ENCODE peak calls at places on chromosomes 11 and 22, in five cellular contexts. A is astrocyte of the spinal cord, C is IMR-90, H is Calu3, N is stomach. L is an unnamed sample.

GRCh38 chr11:70169632-70170031 is 33.5 kb upstream of the FADD start:
- DNase-seq in N (peak), A (no peak), C (no peak), H (no peak), L (no peak)

GRCh38 chr22:43731986-43732385 is 80.1 kb downstream of the EFCAB6 start:
- DNase-seq in H (no peak), C (no peak), A (no peak), N (no peak), L (peak)

GRCh38 chr11:44728491-44728910 is 1.7 kb downstream of the TSPAN18 start:
- DNase-seq in H (no peak), A (no peak), C (no peak), N (no peak), L (no peak)

GRCh38 chr11:88597387-88597786 is 259.9 kb upstream of the CTSC start:
- DNase-seq in A (no peak), H (no peak), C (no peak), N (no peak), L (no peak)

GRCh38 chr22:50169774-50170341 is 673 bp upstream of the PANX2 start:
- DNase-seq in A (no peak), C (no peak), H (no peak), N (peak), L (no peak)

GRCh38 chr11:128409476-128409875 is 177.9 kb downstream of the ETS1 start:
- DNase-seq in C (peak), A (peak), H (no peak), N (no peak), L (peak)

GRCh38 chr11:44590769-44591168 is 25.3 kb downstream of the CD82 start:
- DNase-seq in A (no peak), N (no peak), H (no peak), C (no peak), L (no peak)

GRCh38 chr11:2738551-2739431 is 39.0 kb upstream of the KCNQ1OT1 start:
- DNase-seq in A (no peak), N (no peak), H (no peak), C (no peak), L (no peak)

GRCh38 chr11:74949748-74950127 is 672 bp downstream of the SPCS2 start:
- DNase-seq in A (peak), H (no peak), C (peak), N (no peak), L (peak)

GRCh38 chr11:67301313-67301921 is 1.9 kb upstream of the SSH3 start:
- DNase-seq in N (no peak), H (no peak), A (no peak), C (no peak), L (no peak)

GRCh38 chr11:64605656-64606585 is 14.9 kb downstream of the SLC22A12 start:
- DNase-seq in C (no peak), A (no peak), H (no peak), N (no peak), L (no peak)

GRCh38 chr22:19767427-19768380 is 7.1 kb downstream of the TBX1 start:
- DNase-seq in H (no peak), A (no peak), N (no peak), C (no peak), L (no peak)

GRCh38 chr11:68373189-68373809 is 60.9 kb downstream of the LRP5 start:
- DNase-seq in H (no peak), A (peak), N (no peak), C (peak), L (peak)

GRCh38 chr22:35678836-35679235 is 30.6 kb downstream of the APOL6 start:
- DNase-seq in C (no peak), A (no peak), N (no peak), H (no peak), L (no peak)

GRCh38 chr11:10807629-10808552 is 835 bp downstream of the EIF4G2 start:
- DNase-seq in H (peak), N (peak), A (peak), C (peak), L (peak)

GRCh38 chr11:26715133-26715532 is 6.7 kb downstream of the SLC5A12 start:
- DNase-seq in N (no peak), H (no peak), C (no peak), A (no peak), L (no peak)

GRCh38 chr11:28107331-28107725 is 628 bp downstream of the KIF18A start:
- DNase-seq in A (no peak), N (no peak), H (no peak), C (peak), L (peak)

GRCh38 chr22:30186535-30186934 is 60.0 kb downstream of the LIF start:
- DNase-seq in A (no peak), N (no peak), C (no peak), H (no peak), L (no peak)

GRCh38 chr11:45576461-45577215 is 88.8 kb downstream of the CHST1 start:
- DNase-seq in H (no peak), A (no peak), N (no peak), C (no peak), L (no peak)

GRCh38 chr22:46560696-46561295 is 23.4 kb upstream of the CELSR1 start:
- DNase-seq in N (no peak), H (no peak), A (no peak), C (no peak), L (no peak)

GRCh38 chr11:43393765-43394355 is 35.1 kb downstream of the TTC17 start:
- DNase-seq in H (no peak), N (peak), A (no peak), C (peak), L (peak)

GRCh38 chr22:44894782-44895181 is 115.0 kb downstream of the PHF21B start:
- DNase-seq in N (no peak), H (no peak), C (no peak), A (no peak), L (no peak)

GRCh38 chr11:119062779-119063178 is 4.8 kb upstream of the VPS11 start:
- DNase-seq in N (peak), H (no peak), C (peak), A (peak), L (peak)

GRCh38 chr11:80593981-80594380 is 1153.2 kb upstream of the TENM4 start:
- DNase-seq in C (peak), A (peak), H (peak), N (no peak), L (peak)

DNA sequence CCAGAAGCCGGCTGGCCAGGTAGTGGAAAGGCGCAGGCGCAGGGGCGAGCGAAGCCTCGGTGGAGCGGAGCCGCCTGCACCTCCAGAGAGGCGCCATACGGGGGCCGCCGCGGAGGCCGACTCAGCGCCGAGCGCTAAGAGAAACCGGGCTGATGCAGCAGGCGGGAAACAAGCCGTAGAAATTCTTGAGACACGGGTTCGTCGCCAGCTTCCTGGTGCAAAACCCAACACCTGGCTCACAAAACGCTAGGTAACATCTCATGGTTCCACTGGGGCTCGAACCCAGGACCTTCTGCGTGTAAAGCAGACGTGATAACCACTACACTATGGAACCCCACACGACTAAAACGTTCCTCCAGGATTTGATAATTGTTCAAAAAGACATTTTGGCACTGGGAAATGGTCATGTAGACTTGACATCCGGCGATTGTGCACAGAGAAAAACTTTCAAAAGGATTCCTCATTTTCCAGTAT is 39.1 kb downstream of the OR4D9 start:
- DNase-seq in H (peak), A (peak), C (peak), N (peak), L (peak)
- TF ChIP-seq CTCF in H (peak), A (peak), C (peak), N (peak), L (peak)

GRCh38 chr11:103671143-103671651 is 365.2 kb upstream of the DDI1 start:
- DNase-seq in H (no peak), N (no peak), C (no peak), A (no peak), L (no peak)
- TF ChIP-seq CTCF in H (no peak), N (no peak), C (no peak), A (peak), L (peak)

DNA sequence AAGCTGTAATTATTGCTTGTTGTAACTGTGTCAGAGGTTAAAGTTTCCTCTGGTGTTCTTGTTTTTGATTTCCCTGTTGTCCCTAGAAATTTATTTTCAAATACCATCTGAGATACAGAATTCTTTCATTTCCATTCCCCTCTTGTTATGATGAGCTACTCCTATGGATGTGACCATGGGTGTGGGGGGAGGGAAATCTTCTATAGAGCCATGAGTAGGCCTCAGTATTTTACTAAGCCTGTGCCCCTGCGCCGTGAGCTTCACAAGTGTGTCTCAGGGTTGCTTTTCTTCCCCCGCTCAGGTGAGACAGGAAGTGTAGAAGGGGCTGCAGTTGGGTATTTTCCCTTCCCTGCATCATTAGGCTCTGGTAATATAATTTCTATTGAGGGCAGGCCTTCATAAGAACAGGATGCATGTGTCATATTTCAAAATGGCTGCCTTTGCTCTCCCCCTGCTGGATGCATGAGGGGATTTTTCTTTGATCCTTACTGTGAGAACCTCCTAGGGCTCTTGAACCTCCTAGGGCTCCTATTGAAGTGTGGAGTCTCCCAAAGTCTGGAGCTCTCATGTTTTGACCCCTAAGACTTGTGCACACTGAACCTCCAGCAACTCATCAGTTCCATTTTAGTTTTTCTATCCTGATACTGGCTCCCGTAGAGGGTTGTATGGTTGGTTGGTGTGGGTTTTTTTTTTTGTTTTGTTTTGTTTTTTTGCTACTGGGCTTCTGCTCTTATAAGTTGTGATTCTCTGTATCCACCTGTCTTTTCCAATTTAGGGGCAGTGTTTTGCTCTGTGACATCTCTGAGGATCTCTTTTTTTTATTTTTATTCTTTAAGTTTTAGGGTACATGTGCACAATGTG is 658.2 kb downstream of the NTM start:
- DNase-seq in N (peak), H (peak), C (peak), A (peak), L (peak)
- TF ChIP-seq CTCF in N (peak), H (no peak), C (peak), A (peak), L (peak)

GRCh38 chr11:104339383-104339831 is 175.5 kb upstream of the PDGFD start:
- DNase-seq in A (no peak), N (no peak), H (no peak), C (no peak), L (no peak)

GRCh38 chr11:104338186-104338585 is 174.2 kb upstream of the PDGFD start:
- DNase-seq in H (no peak), A (peak), N (no peak), C (peak), L (peak)

DNA sequence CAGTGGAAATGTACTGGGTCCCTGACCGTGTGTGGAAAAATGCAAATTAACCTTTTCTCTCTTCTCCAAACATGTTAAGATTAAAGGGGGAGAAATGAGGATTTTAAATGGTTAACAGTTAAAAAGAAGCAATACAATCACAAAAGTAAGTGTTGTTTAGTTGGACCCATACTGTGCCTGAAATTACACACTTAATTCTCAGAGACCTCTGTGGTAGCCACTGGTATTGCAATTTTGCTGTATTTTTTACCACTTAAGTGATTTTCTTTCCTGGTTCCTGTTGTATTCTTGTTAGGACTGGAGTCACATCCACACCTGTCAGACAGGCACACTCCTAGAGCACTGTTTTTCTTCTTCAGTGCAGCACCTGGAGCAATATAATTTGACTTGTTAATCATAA is 179.6 kb upstream of the PDGFD start:
- DNase-seq in C (peak), H (peak), N (no peak), A (no peak), L (no peak)
- TF ChIP-seq CTCF in C (peak), H (no peak), N (peak), A (peak), L (peak)

GRCh38 chr22:22462813-22463567 is 45.6 kb downstream of the ZNF280B start:
- DNase-seq in C (no peak), N (no peak), A (no peak), H (no peak), L (no peak)
- TF ChIP-seq CTCF in C (peak), N (no peak), A (peak), H (no peak), L (peak)

DNA sequence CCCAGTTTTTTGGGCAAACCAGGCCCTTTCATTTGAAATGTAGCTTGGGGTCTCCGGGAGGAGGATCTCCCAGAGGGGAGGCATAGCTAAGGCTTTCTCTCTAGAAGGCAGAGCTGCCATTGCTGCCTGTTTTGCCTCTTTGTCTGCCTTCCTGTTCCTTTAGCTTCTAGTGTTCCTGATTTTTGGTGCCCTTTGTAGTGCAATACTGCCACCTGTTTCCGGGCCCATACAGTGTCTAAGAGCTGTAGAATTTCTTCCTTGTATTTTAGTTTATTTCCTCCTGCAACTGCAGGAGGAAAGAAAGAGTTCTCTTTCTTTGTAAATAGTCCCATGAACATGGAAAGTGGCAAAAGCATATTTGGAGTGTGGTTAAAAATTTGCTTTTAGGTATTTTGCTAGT is 19.3 kb upstream of the GLYATL1 start:
- DNase-seq in C (no peak), A (no peak), H (no peak), N (no peak), L (no peak)
- TF ChIP-seq CTCF in C (no peak), A (peak), H (no peak), N (no peak), L (no peak)

GRCh38 chr22:33088418-33088817 is 30.2 kb upstream of the SYN3 start:
- DNase-seq in H (no peak), A (no peak), C (no peak), N (no peak), L (no peak)

GRCh38 chr22:33082221-33082620 is 24.0 kb upstream of the SYN3 start:
- DNase-seq in C (no peak), A (no peak), H (no peak), N (no peak), L (no peak)

DNA sequence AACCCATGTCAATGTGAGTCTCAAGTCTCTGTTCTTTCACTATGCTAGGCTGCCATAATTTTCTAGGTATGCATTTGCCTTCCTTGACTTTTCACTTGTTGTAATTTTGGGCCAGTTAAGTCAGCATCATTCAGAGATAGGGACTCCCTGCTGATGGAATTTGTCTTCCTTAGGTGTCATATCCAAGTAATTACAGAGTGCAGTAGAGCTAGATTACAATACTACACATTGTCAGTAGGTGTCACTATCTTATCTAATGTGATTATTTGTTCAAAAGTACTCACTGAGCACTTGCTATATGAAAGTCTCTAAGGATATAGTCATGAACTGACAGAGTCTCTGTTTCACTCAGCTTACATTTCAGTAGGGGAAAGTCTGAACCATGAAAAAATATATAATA is 25.0 kb upstream of the SYN3 start:
- DNase-seq in N (no peak), A (no peak), H (no peak), C (no peak), L (no peak)
- TF ChIP-seq CTCF in N (no peak), A (no peak), H (no peak), C (no peak), L (no peak)

DNA sequence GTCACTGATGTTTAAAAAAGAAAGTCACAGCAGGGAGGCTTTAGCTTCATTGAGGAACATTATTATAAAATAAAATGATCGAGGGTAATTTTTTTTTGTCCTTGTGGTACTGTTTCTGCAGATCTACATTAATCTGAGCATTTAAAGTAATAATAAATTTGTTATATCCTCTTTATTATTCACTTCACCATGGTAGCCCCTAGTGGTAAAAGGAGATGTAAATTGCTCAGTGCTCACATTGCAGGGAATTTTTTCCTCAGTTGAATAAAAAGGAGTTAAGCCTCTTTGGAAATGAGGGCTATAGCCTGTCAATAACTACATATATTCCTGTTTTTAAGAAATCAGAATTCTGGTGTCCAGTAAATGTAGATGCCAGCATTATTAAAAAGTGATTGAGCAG is 99.7 kb upstream of the VPREB1 start:
- DNase-seq in A (no peak), N (no peak), H (no peak), C (peak), L (no peak)
- TF ChIP-seq CTCF in A (peak), N (no peak), H (peak), C (peak), L (no peak)

L was measured in AG10803.